ENCODE peak calls at places on chromosomes 13 and 19, in ten cellular contexts. E, H, O, R, Z, X, L, V, D and Y are unnamed samples.

GRCh38 chr19:15115080-15115479 is 7.9 kb downstream of the SYDE1 start:
- DNase-seq in E (peak), H (no peak), O (no peak), R (no peak), Z (no peak), X (no peak), L (peak), V (no peak), D (peak), Y (no peak)

GRCh38 chr13:40682449-40683240 is 16.2 kb upstream of the FOXO1 start:
- DNase-seq in E (no peak), H (peak), O (peak), R (no peak), Z (no peak), X (no peak), L (no peak), V (peak), D (peak), Y (no peak)

GRCh38 chr13:110302986-110303385 is 4.0 kb downstream of the COL4A1 start:
- DNase-seq in E (no peak), H (no peak), O (no peak), R (no peak), Z (no peak), X (no peak), L (no peak), V (no peak), D (no peak), Y (no peak)

GRCh38 chr19:45075215-45076028 is 856 bp downstream of the ZNF296 start:
- DNase-seq in E (peak), H (peak), O (no peak), R (peak), Z (peak), X (peak), L (no peak), V (peak), D (peak), Y (no peak)

GRCh38 chr19:18439025-18439909 is 1.3 kb upstream of the ISYNA1 start:
- DNase-seq in E (no peak), H (peak), O (peak), R (no peak), Z (no peak), X (no peak), L (peak), V (no peak), D (peak), Y (no peak)

GRCh38 chr19:556611-557382 is 12.9 kb downstream of the GZMM start:
- DNase-seq in E (no peak), H (no peak), O (no peak), R (no peak), Z (no peak), X (no peak), L (no peak), V (no peak), D (no peak), Y (peak)

GRCh38 chr19:39708594-39708993 is 4.3 kb downstream of the LGALS14 start:
- DNase-seq in E (no peak), H (no peak), O (no peak), R (no peak), Z (no peak), X (no peak), L (no peak), V (no peak), D (no peak), Y (no peak)

GRCh38 chr13:114004416-114005205 is 30.7 kb upstream of the C13orf46 start:
- DNase-seq in E (peak), H (no peak), O (peak), R (peak), Z (no peak), X (peak), L (peak), V (no peak), D (peak), Y (no peak)

GRCh38 chr13:83008496-83008895 is 873.8 kb downstream of the SLITRK1 start:
- DNase-seq in E (no peak), H (no peak), O (no peak), R (no peak), Z (no peak), X (no peak), L (no peak), V (no peak), D (no peak), Y (no peak)

GRCh38 chr19:48746738-48747575 is at the start of gene IZUMO1:
- DNase-seq in E (peak), H (peak), O (peak), R (peak), Z (peak), X (peak), L (peak), V (peak), D (peak), Y (no peak)

GRCh38 chr13:94660695-94661324 is 51.5 kb downstream of the SOX21 start:
- DNase-seq in E (no peak), H (peak), O (peak), R (no peak), Z (no peak), X (no peak), L (peak), V (no peak), D (peak), Y (no peak)

GRCh38 chr19:17319473-17320238 is 10.3 kb downstream of the DDA1 start:
- DNase-seq in E (no peak), H (no peak), O (no peak), R (no peak), Z (no peak), X (peak), L (no peak), V (no peak), D (no peak), Y (no peak)

GRCh38 chr13:26880741-26881140 is 120.2 kb upstream of the GPR12 start:
- DNase-seq in E (no peak), H (no peak), O (no peak), R (no peak), Z (no peak), X (no peak), L (no peak), V (no peak), D (peak), Y (no peak)

GRCh38 chr19:45646345-45646698 is 7.1 kb upstream of the EML2 start:
- DNase-seq in E (no peak), H (no peak), O (no peak), R (no peak), Z (no peak), X (no peak), L (no peak), V (no peak), D (no peak), Y (no peak)

GRCh38 chr19:44607049-44607448 is 6.3 kb upstream of the IGSF23 start:
- DNase-seq in E (no peak), H (peak), O (peak), R (no peak), Z (no peak), X (no peak), L (peak), V (no peak), D (peak), Y (no peak)

GRCh38 chr19:2578391-2578826 is 102.5 kb downstream of the GADD45B start:
- DNase-seq in E (peak), H (no peak), O (peak), R (peak), Z (peak), X (peak), L (peak), V (no peak), D (peak), Y (no peak)

GRCh38 chr13:31587696-31588266 is 151.5 kb upstream of the RXFP2 start:
- DNase-seq in E (no peak), H (no peak), O (no peak), R (no peak), Z (no peak), X (no peak), L (no peak), V (no peak), D (peak), Y (no peak)

GRCh38 chr13:76822691-76823267 is 63.4 kb downstream of the KCTD12 start:
- DNase-seq in E (no peak), H (peak), O (peak), R (no peak), Z (no peak), X (no peak), L (no peak), V (peak), D (peak), Y (no peak)

GRCh38 chr19:58492265-58492664 is 16.1 kb downstream of the ZNF446 start:
- DNase-seq in E (no peak), H (no peak), O (no peak), R (no peak), Z (no peak), X (no peak), L (no peak), V (no peak), D (no peak), Y (no peak)

GRCh38 chr19:13557756-13558398 is 51.6 kb upstream of the CACNA1A start:
- DNase-seq in E (no peak), H (peak), O (no peak), R (no peak), Z (peak), X (no peak), L (no peak), V (peak), D (no peak), Y (no peak)

GRCh38 chr19:2623743-2624142 is 78.8 kb downstream of the GNG7 start:
- DNase-seq in E (no peak), H (no peak), O (no peak), R (no peak), Z (no peak), X (no peak), L (no peak), V (no peak), D (no peak), Y (no peak)

GRCh38 chr13:97139704-97140103 is 82.4 kb upstream of the MBNL2 start:
- DNase-seq in E (no peak), H (no peak), O (no peak), R (no peak), Z (no peak), X (no peak), L (no peak), V (no peak), D (no peak), Y (no peak)

GRCh38 chr19:19538767-19539166 is 702 bp downstream of the CILP2 start:
- DNase-seq in E (no peak), H (no peak), O (no peak), R (no peak), Z (no peak), X (no peak), L (no peak), V (no peak), D (no peak), Y (no peak)

GRCh38 chr13:40149611-40150283 is 494.3 kb downstream of the COG6 start:
- DNase-seq in E (no peak), H (peak), O (peak), R (no peak), Z (no peak), X (no peak), L (peak), V (no peak), D (peak), Y (no peak)

GRCh38 chr19:2046046-2046907 is 4.8 kb downstream of the MKNK2 start:
- DNase-seq in E (no peak), H (no peak), O (no peak), R (no peak), Z (no peak), X (peak), L (no peak), V (no peak), D (no peak), Y (no peak)

GRCh38 chr13:109871018-109871370 is 84.6 kb upstream of the IRS2 start:
- DNase-seq in E (no peak), H (peak), O (peak), R (no peak), Z (no peak), X (no peak), L (peak), V (no peak), D (peak), Y (no peak)

DNA sequence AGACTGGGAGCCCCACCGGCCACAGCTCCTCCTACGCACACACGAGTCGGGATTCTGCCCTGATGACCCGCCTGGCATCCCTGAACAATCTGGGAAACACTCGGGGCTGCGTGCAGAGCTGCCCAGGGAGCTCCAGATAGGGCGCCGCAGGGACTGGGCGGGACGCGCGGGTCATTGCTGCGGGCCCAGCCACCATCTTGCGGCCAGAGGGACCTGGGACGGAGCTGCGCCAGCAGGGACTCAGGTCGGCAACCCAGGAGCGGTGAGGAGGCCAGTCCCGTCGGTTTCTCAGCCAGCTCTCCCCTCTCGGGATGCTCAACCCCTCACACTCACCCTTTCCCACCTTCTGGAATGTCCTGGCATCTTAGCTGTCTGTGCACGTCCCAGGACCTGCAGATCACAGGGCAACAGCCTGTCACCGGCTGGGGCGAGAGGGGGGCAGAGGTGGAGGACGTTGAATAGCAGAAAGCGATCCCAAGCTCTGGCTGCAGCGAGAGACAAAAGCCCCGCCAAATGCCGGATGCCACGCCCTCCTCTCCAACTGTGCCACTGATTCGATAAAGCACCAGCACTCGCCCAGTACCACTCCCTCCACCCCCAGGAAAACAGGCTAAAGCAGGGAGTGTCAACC is 20.4 kb upstream of the ZNF91 start:
- DNase-seq in E (peak), H (peak), O (no peak), R (peak), Z (peak), X (peak), L (no peak), V (no peak), D (peak), Y (no peak)
- H3K4me3 ChIP-seq in E (peak), H (no peak), O (peak), R (peak), Z (peak), X (peak), L (peak), V (no peak), D (peak), Y (peak)

GRCh38 chr13:48235814-48236135 is 2.8 kb downstream of the ITM2B start:
- DNase-seq in E (no peak), H (no peak), O (no peak), R (no peak), Z (no peak), X (no peak), L (no peak), V (no peak), D (no peak), Y (no peak)

GRCh38 chr13:48236528-48237353 is 3.7 kb downstream of the ITM2B start:
- DNase-seq in E (no peak), H (peak), O (no peak), R (no peak), Z (no peak), X (no peak), L (no peak), V (no peak), D (no peak), Y (no peak)

GRCh38 chr13:48233886-48234488 is 981 bp downstream of the ITM2B start:
- DNase-seq in E (no peak), H (peak), O (peak), R (no peak), Z (no peak), X (no peak), L (no peak), V (no peak), D (peak), Y (no peak)

GRCh38 chr13:48234652-48235099 is 1.7 kb downstream of the ITM2B start:
- DNase-seq in E (no peak), H (peak), O (no peak), R (no peak), Z (no peak), X (no peak), L (no peak), V (no peak), D (no peak), Y (no peak)

GRCh38 chr13:48235100-48235813 is 2.3 kb downstream of the ITM2B start:
- DNase-seq in E (no peak), H (peak), O (peak), R (no peak), Z (no peak), X (no peak), L (no peak), V (no peak), D (peak), Y (no peak)
- H3K4me3 ChIP-seq in E (peak), H (peak), O (peak), R (peak), Z (peak), X (peak), L (peak), V (peak), D (peak), Y (peak)

DNA sequence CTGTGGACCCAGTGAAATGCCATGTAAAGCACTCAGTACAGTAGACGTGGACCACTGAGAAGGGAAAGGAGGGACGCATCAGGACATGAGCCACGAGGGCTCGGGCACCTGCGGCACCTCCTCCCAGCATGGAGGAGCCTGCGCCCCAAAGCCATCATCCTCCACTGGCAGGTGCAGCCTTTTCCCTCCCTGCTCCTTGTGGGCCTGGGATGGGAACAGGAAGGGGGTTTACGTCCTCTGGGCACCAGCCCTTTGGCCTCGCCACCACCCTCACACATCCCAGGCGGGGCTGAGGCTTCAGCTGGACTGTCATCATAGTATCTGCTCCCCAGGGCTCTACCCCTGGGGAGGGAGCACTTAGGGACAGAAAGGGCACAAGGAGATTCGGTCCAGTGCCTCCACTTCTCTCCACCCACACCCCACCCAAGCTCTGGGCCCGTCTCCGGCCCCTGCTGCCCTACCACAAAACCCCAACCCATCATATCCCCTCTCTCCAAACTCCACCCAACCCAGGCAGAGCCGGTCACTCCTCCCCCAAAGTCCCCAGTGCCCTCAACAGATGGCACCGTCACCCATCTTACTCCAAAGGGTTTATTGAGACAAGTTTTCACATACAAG is 2.1 kb upstream of the PRKD2 start:
- DNase-seq in E (no peak), H (no peak), O (no peak), R (no peak), Z (no peak), X (no peak), L (no peak), V (no peak), D (no peak), Y (no peak)
- H3K4me3 ChIP-seq in E (no peak), H (no peak), O (no peak), R (no peak), Z (no peak), X (no peak), L (no peak), V (no peak), D (no peak), Y (no peak)

GRCh38 chr19:3743486-3743885 is 18.0 kb downstream of the APBA3 start:
- DNase-seq in E (no peak), H (no peak), O (no peak), R (no peak), Z (no peak), X (no peak), L (peak), V (no peak), D (no peak), Y (no peak)
- H3K4me3 ChIP-seq in E (no peak), H (no peak), O (no peak), R (no peak), Z (no peak), X (no peak), L (no peak), V (no peak), D (no peak), Y (no peak)

DNA sequence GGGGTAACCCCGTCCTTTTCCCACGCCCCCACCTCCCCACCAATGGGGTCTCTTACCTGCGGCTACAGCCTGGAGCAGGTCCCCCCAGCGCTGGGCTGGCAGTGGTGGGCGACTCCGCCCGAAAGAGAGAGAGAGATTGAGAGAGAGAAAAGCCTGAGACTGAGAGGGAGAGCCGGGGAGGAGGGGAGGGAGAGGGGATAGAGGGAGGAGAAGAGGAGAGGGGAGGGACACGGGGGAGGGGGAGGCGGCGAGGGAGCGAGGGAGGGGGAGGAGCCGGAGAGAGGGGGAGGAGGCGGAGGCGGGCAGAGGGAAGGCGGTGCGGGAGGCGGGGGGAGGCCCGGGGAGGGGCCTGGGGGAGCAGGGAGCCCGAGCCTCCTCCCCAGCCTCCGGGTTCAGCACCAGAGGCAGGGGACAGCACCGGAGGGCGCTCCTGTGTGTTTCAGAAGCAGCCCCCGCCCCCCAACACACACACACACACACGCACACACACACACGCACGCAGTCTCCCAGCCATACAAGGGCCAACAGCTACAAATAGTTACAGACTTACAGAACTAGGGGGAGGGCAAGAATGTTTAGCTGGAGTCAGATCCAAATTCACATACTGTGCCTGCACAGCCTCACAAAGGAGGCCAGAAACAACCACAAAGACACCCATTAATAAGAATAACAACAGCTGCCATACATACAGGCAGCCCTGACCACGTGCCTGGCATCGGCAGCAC is at the start of gene SLC8A2:
- DNase-seq in E (peak), H (peak), O (peak), R (peak), Z (peak), X (peak), L (peak), V (peak), D (peak), Y (peak)
- H3K4me3 ChIP-seq in E (peak), H (no peak), O (no peak), R (no peak), Z (peak), X (no peak), L (no peak), V (no peak), D (no peak), Y (no peak)

GRCh38 chr19:8259922-8260247 is 48.3 kb downstream of the CD320 start:
- DNase-seq in E (no peak), H (no peak), O (no peak), R (peak), Z (no peak), X (no peak), L (no peak), V (no peak), D (no peak), Y (no peak)
- H3K4me3 ChIP-seq in E (no peak), H (no peak), O (no peak), R (no peak), Z (no peak), X (no peak), L (no peak), V (no peak), D (no peak), Y (no peak)

DNA sequence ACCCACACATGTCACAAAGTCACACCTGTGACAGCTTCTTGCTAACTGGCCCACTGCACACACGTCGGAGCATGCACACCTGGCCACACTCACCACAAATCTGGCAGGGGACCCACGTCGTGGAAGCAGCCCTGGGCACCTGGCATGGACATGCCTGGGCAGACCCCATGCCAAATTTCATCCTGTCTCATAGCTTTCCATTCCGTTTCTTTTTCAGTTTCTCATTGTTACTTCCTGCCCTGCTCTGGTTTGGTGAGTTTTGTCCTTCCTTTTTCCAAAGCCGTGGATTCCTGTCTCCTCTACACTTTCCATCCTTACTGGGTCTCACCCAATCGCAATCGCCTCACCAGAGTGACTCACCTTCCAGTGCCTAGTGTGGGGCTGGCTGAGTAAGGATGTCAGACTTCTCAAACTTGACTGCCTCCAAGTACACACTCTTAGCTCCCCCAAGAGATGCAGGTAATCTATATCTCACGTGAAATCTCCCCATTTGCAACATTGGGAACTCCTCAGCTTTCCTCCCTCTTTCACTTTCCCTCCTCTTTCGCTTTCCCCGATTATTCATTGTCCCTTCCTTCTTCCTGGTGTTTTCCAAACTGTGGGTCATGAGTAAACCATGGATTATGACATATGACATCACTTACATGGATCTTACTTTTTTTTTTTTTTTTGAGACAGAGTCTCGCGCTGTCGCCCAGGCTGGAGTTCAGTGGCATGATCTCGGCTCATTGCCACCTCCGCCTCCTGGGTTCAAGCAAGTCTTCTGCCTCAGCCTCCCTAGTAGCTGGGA is 1.6 kb upstream of the BBC3 start:
- DNase-seq in E (no peak), H (peak), O (peak), R (no peak), Z (no peak), X (no peak), L (peak), V (no peak), D (peak), Y (no peak)
- H3K4me3 ChIP-seq in E (peak), H (peak), O (peak), R (peak), Z (no peak), X (no peak), L (peak), V (no peak), D (peak), Y (no peak)